ENCODE peak calls at places on chromosome 20, in six cellular contexts. One of them, this sample, is unnamed.
A peak's percentile ranks its signal among the peaks of the same experiment; 100 is the strongest.

GRCh38 chr20:25292176-25292891 is 44.4 kb downstream of the PYGB start:
- DNase-seq in naive thymus-derived CD8-positive, alpha-beta T cell: no peak
- DNase-seq in amniotic stem cell: no peak
- DNase-seq in stromal cell of bone marrow: no peak
- DNase-seq in right atrium auricular region: no peak
- DNase-seq in PC-3: no peak
- DNase-seq in this sample: no peak

GRCh38 chr20:20677186-20677585 is 35.3 kb downstream of the RALGAPA2 start:
- DNase-seq in right atrium auricular region: no peak
- DNase-seq in naive thymus-derived CD8-positive, alpha-beta T cell: no peak
- DNase-seq in amniotic stem cell: no peak
- DNase-seq in stromal cell of bone marrow: no peak
- DNase-seq in PC-3: no peak
- DNase-seq in this sample: no peak

GRCh38 chr20:9488063-9488462 is 26.3 kb upstream of the LAMP5 start:
- DNase-seq in right atrium auricular region: no peak
- DNase-seq in naive thymus-derived CD8-positive, alpha-beta T cell: no peak
- DNase-seq in PC-3: peak; percentile 19
- DNase-seq in amniotic stem cell: no peak
- DNase-seq in stromal cell of bone marrow: no peak
- DNase-seq in this sample: no peak

GRCh38 chr20:63951398-63952209 is 4.6 kb downstream of the UCKL1 start:
- DNase-seq in right atrium auricular region: no peak
- DNase-seq in PC-3: no peak
- DNase-seq in amniotic stem cell: no peak
- DNase-seq in naive thymus-derived CD8-positive, alpha-beta T cell: no peak
- DNase-seq in stromal cell of bone marrow: no peak
- DNase-seq in this sample: no peak

GRCh38 chr20:5180933-5181332 is 54.1 kb downstream of the CDS2 start:
- DNase-seq in stromal cell of bone marrow: no peak
- DNase-seq in right atrium auricular region: no peak
- DNase-seq in amniotic stem cell: no peak
- DNase-seq in PC-3: no peak
- DNase-seq in naive thymus-derived CD8-positive, alpha-beta T cell: no peak
- DNase-seq in this sample: no peak

GRCh38 chr20:48708116-48708515 is 119.7 kb downstream of the PREX1 start:
- DNase-seq in amniotic stem cell: no peak
- DNase-seq in right atrium auricular region: no peak
- DNase-seq in naive thymus-derived CD8-positive, alpha-beta T cell: no peak
- DNase-seq in stromal cell of bone marrow: no peak
- DNase-seq in PC-3: no peak
- DNase-seq in this sample: no peak

GRCh38 chr20:41480054-41480770 is 113.6 kb upstream of the EMILIN3 start:
- DNase-seq in right atrium auricular region: no peak
- DNase-seq in amniotic stem cell: no peak
- DNase-seq in stromal cell of bone marrow: no peak
- DNase-seq in naive thymus-derived CD8-positive, alpha-beta T cell: peak; percentile 33
- DNase-seq in PC-3: no peak
- DNase-seq in this sample: no peak

GRCh38 chr20:49399329-49399728 is 83.1 kb downstream of the KCNB1 start:
- DNase-seq in right atrium auricular region: no peak
- DNase-seq in naive thymus-derived CD8-positive, alpha-beta T cell: no peak
- DNase-seq in stromal cell of bone marrow: peak; percentile 34
- DNase-seq in amniotic stem cell: no peak
- DNase-seq in PC-3: no peak
- DNase-seq in this sample: no peak

GRCh38 chr20:21583486-21584168 is 69.8 kb upstream of the NKX2-2 start:
- DNase-seq in stromal cell of bone marrow: no peak
- DNase-seq in right atrium auricular region: no peak
- DNase-seq in amniotic stem cell: no peak
- DNase-seq in PC-3: no peak
- DNase-seq in naive thymus-derived CD8-positive, alpha-beta T cell: no peak
- DNase-seq in this sample: no peak

GRCh38 chr20:49571553-49571835 is 3.6 kb upstream of the PTGIS start:
- DNase-seq in amniotic stem cell: no peak
- DNase-seq in stromal cell of bone marrow: no peak
- DNase-seq in PC-3: no peak
- DNase-seq in right atrium auricular region: peak; percentile 51
- DNase-seq in naive thymus-derived CD8-positive, alpha-beta T cell: no peak
- DNase-seq in this sample: no peak

GRCh38 chr20:53914091-53914860 is 156.1 kb downstream of the BCAS1 start:
- DNase-seq in amniotic stem cell: no peak
- DNase-seq in PC-3: peak; percentile 58
- DNase-seq in stromal cell of bone marrow: no peak
- DNase-seq in naive thymus-derived CD8-positive, alpha-beta T cell: no peak
- DNase-seq in right atrium auricular region: peak; percentile 57
- DNase-seq in this sample: no peak

GRCh38 chr20:50055524-50056083 is 57.3 kb downstream of the UBE2V1 start:
- DNase-seq in naive thymus-derived CD8-positive, alpha-beta T cell: no peak
- DNase-seq in amniotic stem cell: no peak
- DNase-seq in right atrium auricular region: no peak
- DNase-seq in PC-3: no peak
- DNase-seq in stromal cell of bone marrow: no peak
- DNase-seq in this sample: no peak

GRCh38 chr20:54062812-54063280 is 7.5 kb downstream of the BCAS1 start:
- DNase-seq in stromal cell of bone marrow: peak; percentile 58
- DNase-seq in PC-3: peak; percentile 79
- DNase-seq in naive thymus-derived CD8-positive, alpha-beta T cell: peak; percentile 34
- DNase-seq in right atrium auricular region: no peak
- DNase-seq in amniotic stem cell: no peak
- DNase-seq in this sample: no peak

GRCh38 chr20:51382986-51383821 is 159.3 kb downstream of the NFATC2 start:
- DNase-seq in amniotic stem cell: no peak
- DNase-seq in right atrium auricular region: no peak
- DNase-seq in stromal cell of bone marrow: no peak
- DNase-seq in PC-3: peak; percentile 95
- DNase-seq in naive thymus-derived CD8-positive, alpha-beta T cell: no peak
- DNase-seq in this sample: no peak

GRCh38 chr20:62587757-62588402 is 54.4 kb upstream of the SLCO4A1 start:
- DNase-seq in right atrium auricular region: no peak
- DNase-seq in PC-3: peak; percentile 48
- DNase-seq in amniotic stem cell: no peak
- DNase-seq in stromal cell of bone marrow: peak; percentile 37
- DNase-seq in naive thymus-derived CD8-positive, alpha-beta T cell: no peak
- DNase-seq in this sample: no peak

GRCh38 chr20:53617791-53618489 is 24.3 kb upstream of the ZNF217 start:
- DNase-seq in right atrium auricular region: peak; percentile 38
- DNase-seq in naive thymus-derived CD8-positive, alpha-beta T cell: no peak
- DNase-seq in amniotic stem cell: no peak
- DNase-seq in PC-3: no peak
- DNase-seq in stromal cell of bone marrow: no peak
- DNase-seq in this sample: no peak

GRCh38 chr20:43916073-43916874 is 1.6 kb downstream of the TOX2 start:
- DNase-seq in amniotic stem cell: no peak
- DNase-seq in stromal cell of bone marrow: no peak
- DNase-seq in naive thymus-derived CD8-positive, alpha-beta T cell: no peak
- DNase-seq in PC-3: no peak
- DNase-seq in right atrium auricular region: no peak
- DNase-seq in this sample: no peak